ENCODE peak calls at places on chromosomes 13 and 19, in nine cellular contexts. Y, T, F, M, P, I, L, Q and Z are unnamed samples.

GRCh38 chr19:7676854-7677253 is at the start of gene MCEMP1:
- DNase-seq in Y (no peak), T (no peak), F (no peak), M (no peak), P (no peak), I (no peak), L (no peak), Q (no peak), Z (no peak)

GRCh38 chr13:20772401-20773131 is 1.2 kb downstream of the EEF1AKMT1 start:
- DNase-seq in Y (peak), T (no peak), F (no peak), M (no peak), P (no peak), I (no peak), L (peak), Q (no peak), Z (no peak)

GRCh38 chr13:93289047-93289446 is 62.4 kb downstream of the GPC6 start:
- DNase-seq in Y (peak), T (no peak), F (no peak), M (no peak), P (no peak), I (no peak), L (no peak), Q (no peak), Z (no peak)

GRCh38 chr13:107211073-107211472 is 643.1 kb upstream of the ARGLU1 start:
- DNase-seq in Y (peak), T (peak), F (peak), M (no peak), P (peak), I (peak), L (peak), Q (peak), Z (peak)

GRCh38 chr13:78978381-78978998 is 319.5 kb upstream of the OBI1 start:
- DNase-seq in Y (peak), T (peak), F (peak), M (peak), P (peak), I (peak), L (peak), Q (peak), Z (no peak)

GRCh38 chr13:20489185-20489820 is 36.4 kb downstream of the CRYL1 start:
- DNase-seq in Y (no peak), T (no peak), F (peak), M (peak), P (no peak), I (no peak), L (no peak), Q (no peak), Z (no peak)

GRCh38 chr19:37594064-37594981 is at the start of the genes ZNF540 and ZNF571:
- DNase-seq in Y (peak), T (peak), F (peak), M (peak), P (peak), I (peak), L (peak), Q (peak), Z (peak)

GRCh38 chr19:4030981-4031380 is 23.4 kb downstream of the PIAS4 start:
- DNase-seq in Y (no peak), T (no peak), F (no peak), M (no peak), P (no peak), I (no peak), L (no peak), Q (no peak), Z (no peak)

GRCh38 chr19:9903341-9903740 is 33.0 kb downstream of the OLFM2 start:
- DNase-seq in Y (no peak), T (no peak), F (no peak), M (no peak), P (no peak), I (no peak), L (no peak), Q (no peak), Z (no peak)

GRCh38 chr19:3658004-3658822 is 31.6 kb upstream of the CACTIN start:
- DNase-seq in Y (no peak), T (no peak), F (no peak), M (no peak), P (no peak), I (peak), L (no peak), Q (peak), Z (no peak)